ENCODE peak calls at places on chromosome 19, in seven cellular contexts. Z is Panc1, M is GM23338, P is HepG2, F is GM12878, N is SK-N-SH, B is K562. R is an unnamed sample. For H3K36me3, the result is how much of the 10 kb centered on the place peaks cover.

GRCh38 chr19:33628921-33629825 is 7.4 kb downstream of the CHST8 start:
- DNase-seq in Z (no peak), M (no peak), P (no peak), F (no peak), N (no peak), B (no peak), R (no peak)

GRCh38 chr19:52716578-52716977 is 18.3 kb downstream of the ZNF611 start:
- DNase-seq in Z (no peak), M (peak), P (no peak), F (no peak), N (no peak), B (no peak), R (no peak)

GRCh38 chr19:50359432-50359818 is 6.0 kb downstream of the NAPSA start:
- DNase-seq in Z (no peak), M (no peak), P (no peak), F (no peak), N (no peak), B (no peak), R (no peak)

GRCh38 chr19:28553764-28554163 is 659.2 kb downstream of the UQCRFS1 start:
- DNase-seq in Z (no peak), M (no peak), P (no peak), F (no peak), N (no peak), B (no peak), R (no peak)

GRCh38 chr19:48900477-48901452 is 653 bp downstream of the NUCB1 start:
- DNase-seq in Z (no peak), M (peak), P (peak), F (no peak), N (peak), B (peak), R (no peak)

GRCh38 chr19:51751655-51752054 is at the start of gene FPR1:
- DNase-seq in Z (no peak), M (no peak), P (no peak), F (no peak), N (no peak), B (no peak), R (peak)

GRCh38 chr19:31314849-31315620 is 34.2 kb downstream of the TSHZ3 start:
- DNase-seq in Z (no peak), M (no peak), P (no peak), F (no peak), N (peak), B (no peak), R (no peak)

GRCh38 chr19:55535173-55535572 is 1.8 kb downstream of the SBK2 start:
- DNase-seq in Z (no peak), M (no peak), P (no peak), F (no peak), N (no peak), B (no peak), R (no peak)

GRCh38 chr19:50215820-50216219 is 12.4 kb downstream of the MYH14 start:
- DNase-seq in Z (no peak), M (no peak), P (no peak), F (no peak), N (no peak), B (no peak), R (no peak)

GRCh38 chr19:43152217-43152616 is 34.1 kb downstream of the PSG5 start:
- DNase-seq in Z (no peak), M (no peak), P (no peak), F (no peak), N (no peak), B (no peak), R (no peak)

GRCh38 chr19:50944795-50945194 is 8.0 kb downstream of the KLK5 start:
- DNase-seq in Z (no peak), M (no peak), P (no peak), F (no peak), N (no peak), B (no peak), R (no peak)

GRCh38 chr19:31512403-31512970 is 163.3 kb upstream of the TSHZ3 start:
- DNase-seq in Z (no peak), M (no peak), P (no peak), F (no peak), N (no peak), B (no peak), R (no peak)

GRCh38 chr19:30362156-30362754 is 9.9 kb upstream of the ZNF536 start:
- DNase-seq in Z (no peak), M (no peak), P (no peak), F (no peak), N (no peak), B (no peak), R (no peak)

GRCh38 chr19:49145485-49146407 is 9.4 kb downstream of the HRC start:
- DNase-seq in Z (peak), M (peak), P (peak), F (peak), N (peak), B (peak), R (peak)

GRCh38 chr19:24052811-24053210 is 34.2 kb upstream of the ZNF254 start:
- DNase-seq in Z (no peak), M (no peak), P (no peak), F (no peak), N (no peak), B (no peak), R (no peak)

DNA sequence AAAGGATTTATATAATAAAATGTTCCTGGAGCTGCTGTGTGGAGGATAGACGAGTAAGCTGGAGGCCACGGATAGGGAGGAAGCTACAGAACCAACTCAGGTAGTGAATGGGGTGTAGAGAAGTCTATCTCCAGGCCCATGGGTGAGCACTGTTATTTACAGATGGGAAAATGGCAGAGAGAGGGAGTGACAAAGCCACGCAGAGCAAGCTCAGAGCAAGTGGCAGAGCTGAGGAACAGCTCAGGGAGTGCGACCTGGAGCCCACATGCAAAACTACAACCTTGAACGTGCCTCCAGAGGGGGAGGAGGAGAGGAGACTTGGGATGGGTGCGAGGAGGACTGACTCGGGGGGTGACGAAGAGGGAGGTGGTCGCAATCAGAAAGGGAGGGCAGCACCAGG is 13.4 kb upstream of the RSPH6A start:
- DNase-seq in Z (no peak), M (no peak), P (no peak), F (no peak), N (no peak), B (no peak), R (no peak)
- H3K36me3 ChIP-seq in Z (under half), M (under half), P (under half), F (under half), N (half or more), B (half or more), R (half or more)

DNA sequence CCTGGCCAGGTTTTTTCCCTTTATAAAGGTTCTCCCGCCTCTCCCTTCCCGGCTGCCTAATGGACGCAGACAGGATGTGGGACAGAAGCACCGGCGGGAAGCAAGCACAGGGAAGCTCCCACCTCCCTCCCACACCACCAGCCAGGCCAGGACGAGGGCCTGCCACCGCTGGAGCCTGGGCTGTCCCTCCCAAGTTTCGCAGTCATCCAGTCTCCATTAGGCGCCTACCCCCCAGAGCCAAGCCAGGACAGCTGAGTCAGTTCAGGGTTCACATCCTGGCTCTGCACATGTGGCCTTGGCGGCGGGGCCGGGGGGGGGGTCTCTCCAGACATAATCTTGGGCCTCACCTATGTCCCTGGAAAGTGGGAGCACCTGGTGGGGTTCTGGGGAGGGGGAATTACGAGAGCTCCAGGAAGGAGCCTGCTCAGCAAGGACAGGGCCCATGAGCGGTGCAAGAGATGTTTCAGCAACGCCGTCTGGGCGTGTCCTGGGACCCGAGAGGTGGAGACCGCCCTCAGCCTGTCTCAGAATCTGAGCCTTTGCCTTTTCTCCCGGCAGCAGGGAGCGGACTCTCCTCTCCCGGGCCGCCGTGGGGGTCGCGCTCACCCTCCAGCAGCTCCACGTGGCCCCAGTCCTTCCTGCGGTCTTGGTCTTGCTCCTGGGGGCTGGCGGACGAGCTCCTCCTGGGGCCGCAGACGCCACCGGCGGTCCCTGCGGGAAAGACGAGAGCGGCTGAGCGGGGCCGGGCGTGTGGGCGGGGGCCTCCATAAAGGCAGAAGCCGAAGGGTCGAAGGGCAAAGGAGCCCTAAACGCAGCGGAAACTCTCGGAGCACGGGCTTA is 889 bp downstream of the POLRMT start:
- DNase-seq in Z (no peak), M (peak), P (peak), F (no peak), N (peak), B (peak), R (no peak)
- TF ChIP-seq REST in Z (no peak), M (no peak), P (no peak), F (no peak), N (no peak), B (no peak), R (no peak)

GRCh38 chr19:10864538-10864899 is 6.8 kb upstream of the CARM1 start:
- DNase-seq in Z (peak), M (peak), P (peak), F (no peak), N (peak), B (peak), R (peak)

GRCh38 chr19:10863107-10863700 is 8.1 kb upstream of the CARM1 start:
- DNase-seq in Z (no peak), M (no peak), P (peak), F (no peak), N (no peak), B (peak), R (no peak)

GRCh38 chr19:10868872-10869547 is 2.3 kb upstream of the CARM1 start:
- DNase-seq in Z (no peak), M (no peak), P (no peak), F (no peak), N (no peak), B (no peak), R (no peak)

GRCh38 chr19:10862561-10863106 is 8.7 kb upstream of the CARM1 start:
- DNase-seq in Z (no peak), M (no peak), P (no peak), F (no peak), N (no peak), B (peak), R (no peak)

DNA sequence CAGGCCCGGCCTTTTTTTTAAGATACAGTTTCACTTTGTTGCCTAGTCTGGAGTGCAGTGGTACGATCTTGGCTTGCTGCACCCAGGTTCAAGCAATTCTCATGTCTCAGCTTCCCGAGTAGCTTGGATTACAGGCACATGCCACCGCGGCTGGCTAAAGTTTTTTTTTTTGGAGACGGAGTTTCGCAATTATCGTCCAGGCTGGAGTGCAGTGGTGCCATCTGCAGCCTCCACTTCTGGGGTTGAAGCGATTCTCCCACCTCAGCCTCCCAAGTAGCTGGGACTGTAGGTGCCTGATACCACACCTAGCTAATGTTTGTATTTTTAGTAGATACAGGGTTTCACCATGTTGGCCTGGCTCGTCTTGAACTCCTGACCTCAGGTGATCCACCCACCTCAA is 4.9 kb upstream of the CARM1 start:
- DNase-seq in Z (no peak), M (no peak), P (no peak), F (no peak), N (no peak), B (no peak), R (no peak)
- H3K36me3 ChIP-seq in Z (under half), M (under half), P (under half), F (under half), N (under half), B (under half), R (under half)

GRCh38 chr19:5808120-5808816 is 3.4 kb downstream of the NRTN start:
- DNase-seq in Z (no peak), M (no peak), P (no peak), F (no peak), N (no peak), B (no peak), R (no peak)
- TF ChIP-seq REST in Z (no peak), M (no peak), P (no peak), F (no peak), N (no peak), B (no peak), R (no peak)

GRCh38 chr19:10672529-10673150 is 18.5 kb downstream of the ILF3 start:
- DNase-seq in Z (no peak), M (no peak), P (no peak), F (no peak), N (no peak), B (no peak), R (no peak)
- H3K36me3 ChIP-seq in Z (under half), M (half or more), P (under half), F (under half), N (under half), B (half or more), R (half or more)

GRCh38 chr19:17790059-17790780 is 4.7 kb upstream of the B3GNT3 start:
- DNase-seq in Z (no peak), M (no peak), P (no peak), F (no peak), N (no peak), B (no peak), R (peak)
- TF ChIP-seq REST in Z (no peak), M (no peak), P (no peak), F (no peak), N (no peak), B (no peak), R (no peak)

GRCh38 chr19:19354932-19355331 is 34.3 kb downstream of the MAU2 start:
- DNase-seq in Z (no peak), M (no peak), P (no peak), F (no peak), N (no peak), B (no peak), R (no peak)
- H3K36me3 ChIP-seq in Z (under half), M (under half), P (under half), F (under half), N (under half), B (under half), R (under half)

DNA sequence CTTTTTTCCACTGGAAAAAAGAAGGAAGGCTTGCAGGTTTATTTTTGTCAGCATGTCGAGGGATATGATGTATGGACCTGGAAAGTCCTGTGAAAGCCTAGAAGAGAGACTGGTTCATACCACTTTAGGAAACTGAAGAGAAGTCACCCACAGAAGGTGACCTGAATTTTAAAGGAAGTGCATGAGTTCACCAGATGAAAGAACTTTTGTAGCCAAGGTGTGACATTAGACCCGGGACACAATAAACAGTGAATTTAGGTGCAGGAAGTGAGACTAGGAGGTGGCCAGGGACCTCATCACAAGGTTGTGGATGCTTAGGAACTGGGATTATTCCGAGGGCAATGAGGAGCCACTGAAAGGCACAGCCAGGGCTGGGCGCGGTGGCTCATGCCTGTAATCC is 79.1 kb downstream of the ZNF429 start:
- DNase-seq in Z (no peak), M (no peak), P (no peak), F (no peak), N (no peak), B (no peak), R (no peak)
- TF ChIP-seq REST in Z (no peak), M (no peak), P (no peak), F (no peak), N (no peak), B (no peak), R (no peak)

R was measured in HCT116.